ENCODE peak calls at places on chromosomes 7 and 10, in six cellular contexts. E is right lobe of liver; A is GM23248; F is CD4-positive, CD25-positive, alpha-beta regulatory T cell; P is heart left ventricle; H is IMR-90. Q is an unnamed sample. For H3K4me1, the result is how much of the 10 kb centered on the place peaks cover.

GRCh38 chr10:115402690-115403089 is 309.5 kb downstream of the ATRNL1 start:
- DNase-seq in E (no peak), A (peak), F (no peak), P (no peak), H (peak), Q (no peak)

GRCh38 chr7:27992092-27992491 is 188.5 kb downstream of the JAZF1 start:
- DNase-seq in E (no peak), A (no peak), F (no peak), P (no peak), H (peak), Q (no peak)

GRCh38 chr10:109593686-109594085 is 329.6 kb downstream of the XPNPEP1 start:
- DNase-seq in E (no peak), A (peak), F (no peak), P (no peak), H (no peak), Q (no peak)

GRCh38 chr7:120797026-120797645 is 60.8 kb downstream of the TSPAN12 start:
- DNase-seq in E (no peak), A (no peak), F (no peak), P (no peak), H (no peak), Q (no peak)

GRCh38 chr10:132541601-132542011 is 4.0 kb downstream of the INPP5A start:
- DNase-seq in E (no peak), A (peak), F (no peak), P (peak), H (no peak), Q (peak)

GRCh38 chr7:15720849-15721471 is 34.5 kb upstream of the MEOX2 start:
- DNase-seq in E (no peak), A (peak), F (peak), P (peak), H (peak), Q (no peak)

GRCh38 chr10:26479766-26480492 is 41.8 kb downstream of the APBB1IP start:
- DNase-seq in E (peak), A (no peak), F (peak), P (no peak), H (no peak), Q (no peak)

GRCh38 chr7:137953692-137954470 is 48.0 kb downstream of the CREB3L2 start:
- DNase-seq in E (no peak), A (peak), F (no peak), P (no peak), H (peak), Q (no peak)

GRCh38 chr7:5638994-5639393 is 142.5 kb downstream of the RNF216 start:
- DNase-seq in E (no peak), A (no peak), F (no peak), P (no peak), H (peak), Q (peak)

GRCh38 chr7:47580811-47581331 is 1.0 kb downstream of the TNS3 start:
- DNase-seq in E (no peak), A (peak), F (no peak), P (no peak), H (peak), Q (peak)

GRCh38 chr7:50309130-50309478 is 4.6 kb downstream of the IKZF1 start:
- DNase-seq in E (no peak), A (no peak), F (no peak), P (no peak), H (no peak), Q (no peak)
- H3K4me1 ChIP-seq in E (under half), A (under half), F (half or more), P (under half), H (under half), Q (under half)

GRCh38 chr7:108291135-108291508 is 161.0 kb upstream of the LAMB4 start:
- DNase-seq in E (no peak), A (no peak), F (no peak), P (no peak), H (no peak), Q (no peak)

GRCh38 chr7:108293190-108293612 is 163.0 kb downstream of the NRCAM start:
- DNase-seq in E (no peak), A (no peak), F (no peak), P (no peak), H (no peak), Q (no peak)

GRCh38 chr7:108291791-108292440 is 161.8 kb upstream of the LAMB4 start:
- DNase-seq in E (no peak), A (no peak), F (no peak), P (no peak), H (no peak), Q (no peak)

GRCh38 chr7:108290344-108291134 is 160.4 kb upstream of the LAMB4 start:
- DNase-seq in E (no peak), A (no peak), F (no peak), P (no peak), H (no peak), Q (no peak)

GRCh38 chr7:108292541-108292940 is 162.4 kb upstream of the LAMB4 start:
- DNase-seq in E (no peak), A (no peak), F (no peak), P (no peak), H (no peak), Q (no peak)
- H3K27ac ChIP-seq in E (no peak), A (no peak), F (no peak), P (no peak), H (no peak), Q (no peak)

DNA sequence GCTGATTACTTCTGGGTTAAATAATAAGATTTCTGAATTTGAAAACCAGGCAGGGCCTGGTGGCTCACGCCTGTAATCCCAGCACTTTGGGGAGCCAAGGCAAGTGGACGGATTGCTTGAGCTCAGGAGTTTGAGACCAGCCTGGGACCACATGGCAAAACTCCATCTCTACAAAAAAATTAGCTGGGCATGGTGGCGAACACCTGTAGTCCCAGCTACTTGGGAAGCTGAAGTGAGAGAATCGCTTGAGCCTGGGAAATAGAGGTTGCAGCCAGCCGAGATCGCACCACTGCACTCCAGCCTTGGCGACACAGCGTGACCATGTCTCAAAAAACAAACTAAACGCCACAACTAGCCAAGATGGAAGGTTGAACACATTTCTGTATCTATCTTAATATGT is 3.5 kb downstream of the CYCS start:
- DNase-seq in E (no peak), A (no peak), F (no peak), P (no peak), H (no peak), Q (no peak)
- H3K4me1 ChIP-seq in E (under half), A (under half), F (under half), P (under half), H (under half), Q (under half)

DNA sequence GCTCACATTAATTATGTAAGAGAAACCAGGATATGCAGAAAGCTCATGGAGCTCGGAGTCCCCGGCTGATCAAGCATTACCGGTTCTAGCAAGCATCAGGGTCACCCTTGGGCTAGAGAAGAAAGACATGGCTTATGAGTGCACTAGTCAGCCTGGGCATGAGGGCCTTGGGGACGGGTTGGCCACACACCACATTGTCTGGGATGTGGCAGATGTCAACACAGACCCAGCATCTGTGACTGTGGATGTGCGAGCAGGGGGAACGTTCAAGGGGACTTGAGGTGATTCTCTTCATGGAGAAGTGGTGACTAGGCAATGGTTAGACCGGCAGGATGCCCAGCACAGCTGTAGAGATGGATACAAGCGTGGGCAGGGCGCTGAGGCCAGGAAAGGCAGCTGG is 13.7 kb downstream of the ZMIZ2 start:
- DNase-seq in E (no peak), A (no peak), F (no peak), P (no peak), H (no peak), Q (peak)
- H3K27ac ChIP-seq in E (no peak), A (no peak), F (no peak), P (no peak), H (no peak), Q (no peak)

GRCh38 chr10:6579904-6580278 is at the start of gene PRKCQ:
- DNase-seq in E (no peak), A (no peak), F (no peak), P (no peak), H (peak), Q (no peak)

GRCh38 chr10:6579193-6579903 is 728 bp downstream of the PRKCQ start:
- DNase-seq in E (no peak), A (no peak), F (peak), P (no peak), H (no peak), Q (no peak)

GRCh38 chr10:6576326-6576725 is 3.8 kb downstream of the PRKCQ start:
- DNase-seq in E (no peak), A (no peak), F (peak), P (no peak), H (no peak), Q (no peak)

GRCh38 chr10:6580279-6581029 is 378 bp upstream of the PRKCQ start:
- DNase-seq in E (peak), A (peak), F (peak), P (peak), H (peak), Q (peak)

DNA sequence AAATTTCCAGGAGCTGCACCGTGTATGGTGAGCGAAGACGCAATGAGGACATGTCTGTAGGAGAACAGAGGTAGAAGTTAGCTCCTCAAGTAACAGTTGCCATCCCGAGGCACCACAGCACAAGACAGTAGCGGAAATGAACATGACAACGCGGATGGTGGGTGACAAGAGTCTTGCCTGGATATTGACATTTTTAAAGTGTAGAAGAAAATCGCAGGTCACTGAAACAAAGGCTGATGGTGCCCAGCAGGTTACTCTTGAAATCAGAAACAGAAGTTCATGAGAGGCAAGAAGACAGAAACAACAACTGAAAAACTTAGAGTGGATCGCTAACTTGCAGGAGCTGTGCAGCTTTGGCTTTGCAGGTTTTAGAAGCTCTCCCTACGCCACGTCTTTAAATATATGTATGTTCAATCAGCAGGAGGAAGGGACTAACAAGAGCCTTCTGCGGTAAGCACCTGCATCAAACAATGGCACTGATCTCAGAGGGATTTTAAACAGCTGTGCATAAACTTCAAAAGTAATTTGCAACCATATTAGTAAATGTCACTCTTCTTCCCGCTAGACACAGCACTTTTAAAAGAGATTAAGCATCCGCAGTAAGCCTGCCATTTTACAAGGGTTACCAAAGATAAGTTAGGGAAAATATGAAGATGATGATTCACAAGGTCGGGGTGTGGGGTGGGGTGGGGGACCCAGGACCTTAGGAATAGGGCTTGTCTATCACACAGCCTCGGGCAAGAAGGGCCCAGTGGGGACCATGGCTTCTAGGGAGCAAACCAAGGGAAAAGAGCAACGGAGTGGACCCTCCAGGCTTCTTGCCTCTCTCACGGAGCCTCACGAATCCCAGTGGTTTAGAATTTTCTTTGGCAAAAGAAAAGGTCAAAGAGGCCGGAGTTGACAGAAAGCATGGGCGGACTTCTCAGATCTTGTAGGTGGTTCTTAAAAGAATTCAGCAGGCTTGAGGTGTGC is 1.6 kb downstream of the PRKCQ start:
- DNase-seq in E (no peak), A (no peak), F (peak), P (no peak), H (no peak), Q (no peak)
- H3K4me1 ChIP-seq in E (under half), A (under half), F (half or more), P (under half), H (under half), Q (under half)

GRCh38 chr7:158544708-158545107 is 42.9 kb downstream of the PTPRN2 start:
- DNase-seq in E (no peak), A (no peak), F (no peak), P (no peak), H (no peak), Q (no peak)
- H3K27ac ChIP-seq in E (no peak), A (no peak), F (no peak), P (no peak), H (no peak), Q (no peak)

GRCh38 chr7:101938115-101938514 is 120.7 kb downstream of the CUX1 start:
- DNase-seq in E (no peak), A (no peak), F (no peak), P (no peak), H (no peak), Q (no peak)
- H3K4me1 ChIP-seq in E (under half), A (under half), F (under half), P (under half), H (under half), Q (under half)

DNA sequence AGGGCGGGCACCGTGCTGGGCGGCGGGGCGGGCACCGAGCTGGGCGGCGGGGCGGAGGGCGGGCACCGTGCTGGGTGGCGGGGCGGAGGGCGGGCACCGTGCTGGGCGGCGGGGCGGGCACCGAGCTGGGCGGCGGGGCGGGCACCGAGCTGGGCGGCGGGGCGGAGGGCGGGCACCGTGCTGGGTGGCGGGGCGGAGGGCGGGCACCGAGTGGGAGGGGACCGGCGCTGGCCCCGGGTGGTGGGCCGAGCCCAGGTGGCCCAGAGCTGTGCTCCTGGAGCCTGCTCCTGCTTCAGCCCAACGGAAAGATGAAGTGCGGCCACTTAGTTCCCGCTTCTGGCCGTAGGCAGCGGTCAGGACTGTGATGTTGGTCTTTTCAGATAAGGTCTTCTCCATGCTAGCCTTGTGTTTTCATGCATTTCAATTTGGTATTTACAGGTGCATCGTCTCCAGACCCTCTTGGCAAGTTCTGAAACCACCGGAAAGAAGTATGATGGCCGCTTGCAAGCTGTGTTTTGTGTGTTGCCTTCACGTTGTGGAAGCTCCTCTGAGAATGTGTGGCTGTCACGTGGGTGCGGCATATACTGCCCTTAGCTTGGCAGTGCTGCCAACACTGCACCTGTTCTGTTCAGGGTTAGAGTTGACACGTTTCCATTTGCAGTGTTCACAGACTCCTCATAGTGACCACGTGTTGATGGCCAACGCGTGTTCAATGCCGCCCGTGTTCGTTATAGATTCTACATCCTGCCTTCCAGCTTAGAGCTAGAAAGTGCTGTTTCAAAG is 25.2 kb downstream of the IQCE start:
- DNase-seq in E (no peak), A (no peak), F (no peak), P (no peak), H (no peak), Q (peak)
- H3K27ac ChIP-seq in E (no peak), A (no peak), F (no peak), P (no peak), H (no peak), Q (no peak)

DNA sequence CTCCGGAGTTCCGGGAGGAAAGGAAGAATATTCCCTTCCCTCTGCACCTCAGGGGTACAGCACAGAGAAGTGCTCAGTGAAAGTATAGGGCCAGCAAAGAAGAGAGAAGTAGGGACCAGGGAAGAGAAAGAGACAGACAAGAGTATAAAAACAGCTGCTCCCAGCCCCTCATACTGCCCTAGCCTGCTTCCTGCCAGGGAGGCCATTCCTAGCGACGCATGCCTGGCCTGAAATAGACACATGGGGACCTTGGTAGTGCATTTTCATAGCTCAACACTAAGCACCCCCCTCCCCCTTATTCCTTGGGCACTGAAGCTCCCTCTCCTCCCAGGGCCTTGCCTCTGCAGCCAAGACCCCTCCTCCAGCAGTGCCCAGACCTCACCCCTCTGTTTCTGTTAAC is 64.6 kb downstream of the ZMIZ1 start:
- DNase-seq in E (no peak), A (no peak), F (no peak), P (no peak), H (no peak), Q (no peak)
- H3K4me1 ChIP-seq in E (under half), A (under half), F (under half), P (half or more), H (half or more), Q (under half)